ENCODE peak calls at places on chromosomes 4 and X, in seven cellular contexts. One of them, this sample, is unnamed.
A peak's percentile ranks its signal among the peaks of the same experiment; 100 is the strongest.

GRCh38 chr4:602559-602942 is 22.8 kb upstream of the PDE6B start:
- DNase-seq in IMR-90: no peak
- DNase-seq in H9: peak; percentile 93
- DNase-seq in mesenchymal stem cell: no peak
- DNase-seq in neuronal stem cell: peak; percentile 65
- DNase-seq in mesendoderm: peak; percentile 83
- DNase-seq in H1: peak; percentile 99
- DNase-seq in this sample: peak; percentile 88

GRCh38 chr4:153651041-153651960 is 32.8 kb upstream of the TLR2 start:
- DNase-seq in IMR-90: no peak
- DNase-seq in H9: no peak
- DNase-seq in H1: no peak
- DNase-seq in mesenchymal stem cell: no peak
- DNase-seq in mesendoderm: peak; percentile 42
- DNase-seq in neuronal stem cell: no peak
- DNase-seq in this sample: peak; percentile 35

GRCh38 chr4:110620352-110621327 is 2.2 kb downstream of the PITX2 start:
- DNase-seq in H1: peak; percentile 85
- DNase-seq in mesenchymal stem cell: peak; percentile 88
- DNase-seq in neuronal stem cell: peak; percentile 67
- DNase-seq in mesendoderm: peak; percentile 89
- DNase-seq in H9: peak; percentile 89
- DNase-seq in IMR-90: no peak
- DNase-seq in this sample: no peak

GRCh38 chr4:54526560-54526959 is 131.2 kb upstream of the KIT start:
- DNase-seq in H1: no peak
- DNase-seq in mesendoderm: no peak
- DNase-seq in H9: no peak
- DNase-seq in mesenchymal stem cell: no peak
- DNase-seq in IMR-90: no peak
- DNase-seq in neuronal stem cell: no peak
- DNase-seq in this sample: no peak

GRCh38 chr4:26937567-26937966 is 76.9 kb downstream of the STIM2 start:
- DNase-seq in neuronal stem cell: no peak
- DNase-seq in mesenchymal stem cell: no peak
- DNase-seq in mesendoderm: peak; percentile 35
- DNase-seq in H1: no peak
- DNase-seq in H9: no peak
- DNase-seq in IMR-90: no peak
- DNase-seq in this sample: no peak

GRCh38 chr4:69830529-69831269 is 29.2 kb downstream of the SULT1E1 start:
- DNase-seq in neuronal stem cell: no peak
- DNase-seq in H9: peak; percentile 45
- DNase-seq in IMR-90: no peak
- DNase-seq in H1: no peak
- DNase-seq in mesendoderm: peak; percentile 47
- DNase-seq in mesenchymal stem cell: no peak
- DNase-seq in this sample: peak; percentile 64

GRCh38 chr4:122798917-122799316 is 27.7 kb upstream of the FGF2 start:
- DNase-seq in IMR-90: no peak
- DNase-seq in H1: no peak
- DNase-seq in mesendoderm: no peak
- DNase-seq in H9: no peak
- DNase-seq in mesenchymal stem cell: no peak
- DNase-seq in neuronal stem cell: no peak
- DNase-seq in this sample: no peak

GRCh38 chr4:11487876-11488545 is 59.3 kb upstream of the HS3ST1 start:
- DNase-seq in H1: no peak
- DNase-seq in mesenchymal stem cell: peak; percentile 54
- DNase-seq in IMR-90: no peak
- DNase-seq in mesendoderm: no peak
- DNase-seq in H9: no peak
- DNase-seq in neuronal stem cell: no peak
- DNase-seq in this sample: peak; percentile 22

GRCh38 chr4:1511441-1512041 is 105.3 kb upstream of the NKX1-1 start:
- DNase-seq in IMR-90: peak; percentile 36
- DNase-seq in mesendoderm: peak; percentile 79
- DNase-seq in H1: no peak
- DNase-seq in mesenchymal stem cell: peak; percentile 15
- DNase-seq in neuronal stem cell: no peak
- DNase-seq in H9: peak; percentile 76
- DNase-seq in this sample: no peak

GRCh38 chr4:87192155-87192919 is 28.1 kb downstream of the KLHL8 start:
- DNase-seq in IMR-90: no peak
- DNase-seq in mesenchymal stem cell: no peak
- DNase-seq in neuronal stem cell: no peak
- DNase-seq in mesendoderm: no peak
- DNase-seq in H1: no peak
- DNase-seq in H9: no peak
- DNase-seq in this sample: no peak

GRCh38 chr4:40629401-40630334 is at the start of gene RBM47:
- DNase-seq in mesenchymal stem cell: peak; percentile 73
- DNase-seq in IMR-90: peak; percentile 40
- DNase-seq in neuronal stem cell: peak; percentile 54
- DNase-seq in H1: peak; percentile 88
- DNase-seq in H9: peak; percentile 84
- DNase-seq in mesendoderm: peak; percentile 92
- DNase-seq in this sample: peak; percentile 92

GRCh38 chr4:12492730-12493398 is 991.3 kb downstream of the RAB28 start:
- DNase-seq in neuronal stem cell: no peak
- DNase-seq in mesendoderm: no peak
- DNase-seq in H1: no peak
- DNase-seq in IMR-90: no peak
- DNase-seq in mesenchymal stem cell: no peak
- DNase-seq in H9: no peak
- DNase-seq in this sample: no peak

GRCh38 chr4:15149234-15149841 is 147.1 kb downstream of the CPEB2 start:
- DNase-seq in mesenchymal stem cell: no peak
- DNase-seq in neuronal stem cell: no peak
- DNase-seq in H1: no peak
- DNase-seq in IMR-90: peak; percentile 35
- DNase-seq in mesendoderm: no peak
- DNase-seq in H9: no peak
- DNase-seq in this sample: no peak

GRCh38 chrX:115560978-115561604 is at the start of gene PLS3:
- DNase-seq in IMR-90: peak; percentile 83
- DNase-seq in mesenchymal stem cell: peak; percentile 89
- DNase-seq in mesendoderm: peak; percentile 93
- DNase-seq in neuronal stem cell: peak; percentile 52
- DNase-seq in H9: peak; percentile 96
- DNase-seq in H1: peak; percentile 81
- DNase-seq in this sample: peak; percentile 28

GRCh38 chr4:112061418-112061817 is 83.8 kb upstream of the FAM241A start:
- DNase-seq in mesenchymal stem cell: no peak
- DNase-seq in H1: no peak
- DNase-seq in neuronal stem cell: no peak
- DNase-seq in IMR-90: no peak
- DNase-seq in H9: peak; percentile 43
- DNase-seq in mesendoderm: peak; percentile 84
- DNase-seq in this sample: no peak

GRCh38 chr4:88130544-88131305 is 27.7 kb downstream of the ABCG2 start:
- DNase-seq in neuronal stem cell: no peak
- DNase-seq in H1: no peak
- DNase-seq in mesenchymal stem cell: no peak
- DNase-seq in mesendoderm: no peak
- DNase-seq in IMR-90: no peak
- DNase-seq in H9: no peak
- DNase-seq in this sample: peak; percentile 16

GRCh38 chrX:5708209-5708608 is 520.5 kb downstream of the NLGN4X start:
- DNase-seq in neuronal stem cell: no peak
- DNase-seq in H9: no peak
- DNase-seq in H1: no peak
- DNase-seq in IMR-90: no peak
- DNase-seq in mesenchymal stem cell: peak; percentile 46
- DNase-seq in mesendoderm: no peak
- DNase-seq in this sample: no peak

GRCh38 chrX:53732797-53733196 is 46.3 kb upstream of the HUWE1 start:
- DNase-seq in IMR-90: no peak
- DNase-seq in mesendoderm: no peak
- DNase-seq in H9: no peak
- DNase-seq in neuronal stem cell: no peak
- DNase-seq in mesenchymal stem cell: no peak
- DNase-seq in H1: no peak
- DNase-seq in this sample: no peak

GRCh38 chrX:16771483-16772398 is 14.5 kb upstream of the TXLNG start:
- DNase-seq in neuronal stem cell: peak; percentile 21
- DNase-seq in IMR-90: peak; percentile 86
- DNase-seq in H9: peak; percentile 83
- DNase-seq in mesenchymal stem cell: peak; percentile 88
- DNase-seq in H1: peak; percentile 44
- DNase-seq in mesendoderm: peak; percentile 89
- DNase-seq in this sample: no peak

GRCh38 chrX:112759512-112759911 is 79.8 kb upstream of the LHFPL1 start:
- DNase-seq in H9: no peak
- DNase-seq in IMR-90: no peak
- DNase-seq in H1: no peak
- DNase-seq in neuronal stem cell: no peak
- DNase-seq in mesendoderm: no peak
- DNase-seq in mesenchymal stem cell: no peak
- DNase-seq in this sample: no peak

GRCh38 chr4:83771113-83771705 is 235.3 kb downstream of the GPAT3 start:
- DNase-seq in IMR-90: peak; percentile 60
- DNase-seq in neuronal stem cell: peak; percentile 5
- DNase-seq in mesendoderm: peak; percentile 77
- DNase-seq in mesenchymal stem cell: peak; percentile 51
- DNase-seq in H1: peak; percentile 53
- DNase-seq in H9: peak; percentile 72
- DNase-seq in this sample: peak; percentile 19

GRCh38 chr4:176193126-176193525 is 2.3 kb downstream of the SPATA4 start:
- DNase-seq in H1: no peak
- DNase-seq in H9: no peak
- DNase-seq in mesendoderm: no peak
- DNase-seq in mesenchymal stem cell: peak; percentile 34
- DNase-seq in neuronal stem cell: no peak
- DNase-seq in IMR-90: peak; percentile 65
- DNase-seq in this sample: no peak

GRCh38 chr4:170775851-170776250 is 686.1 kb upstream of the AADAT start:
- DNase-seq in H9: no peak
- DNase-seq in H1: no peak
- DNase-seq in mesendoderm: no peak
- DNase-seq in mesenchymal stem cell: no peak
- DNase-seq in neuronal stem cell: no peak
- DNase-seq in IMR-90: no peak
- DNase-seq in this sample: no peak

GRCh38 chr4:46730075-46730474 is 179.0 kb downstream of the COX7B2 start:
- DNase-seq in H1: no peak
- DNase-seq in mesendoderm: no peak
- DNase-seq in mesenchymal stem cell: no peak
- DNase-seq in neuronal stem cell: no peak
- DNase-seq in H9: no peak
- DNase-seq in IMR-90: no peak
- DNase-seq in this sample: no peak
- H3K23ac ChIP-seq in H1: no peak overlapping the region
- H3K23ac ChIP-seq in mesendoderm: no peak overlapping the region
- H3K23ac ChIP-seq in mesenchymal stem cell: no peak overlapping the region
- H3K23ac ChIP-seq in neuronal stem cell: no peak overlapping the region
- H3K23ac ChIP-seq in H9: no peak overlapping the region
- H3K23ac ChIP-seq in IMR-90: no peak overlapping the region
- H3K23ac ChIP-seq in this sample: no peak overlapping the region

DNA sequence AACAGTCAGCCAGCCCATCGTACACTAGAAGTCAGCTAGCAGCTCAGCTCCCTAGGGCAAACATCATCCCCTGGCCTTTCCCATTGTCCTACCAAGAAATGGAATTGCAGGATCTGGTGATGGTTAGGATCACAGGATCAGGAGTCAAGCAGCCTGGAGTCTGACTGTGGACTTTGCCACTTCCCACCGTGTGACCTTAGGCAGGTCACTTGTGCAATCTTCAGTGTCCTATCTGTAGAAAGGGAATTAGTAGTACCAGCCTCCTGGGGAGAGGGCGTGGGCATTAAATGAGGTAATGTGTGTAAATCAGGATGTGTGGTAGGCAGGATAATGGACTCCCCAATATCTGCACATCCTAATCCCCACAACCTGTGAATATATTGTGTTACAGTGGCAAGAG is 38.6 kb upstream of the APLN start:
- DNase-seq in H9: no peak
- DNase-seq in H1: no peak
- DNase-seq in mesendoderm: no peak
- DNase-seq in IMR-90: no peak
- DNase-seq in mesenchymal stem cell: no peak
- DNase-seq in neuronal stem cell: no peak
- DNase-seq in this sample: no peak
- H2BK120ac ChIP-seq in H9: no peak overlapping the region
- H2BK120ac ChIP-seq in H1: no peak overlapping the region
- H2BK120ac ChIP-seq in mesendoderm: no peak overlapping the region
- H2BK120ac ChIP-seq in IMR-90: no peak overlapping the region
- H2BK120ac ChIP-seq in mesenchymal stem cell: no peak overlapping the region
- H2BK120ac ChIP-seq in neuronal stem cell: no peak overlapping the region
- H2BK120ac ChIP-seq in this sample: no peak overlapping the region

GRCh38 chr4:25575581-25575980 is 80.1 kb upstream of the SLC34A2 start:
- DNase-seq in H9: no peak
- DNase-seq in mesendoderm: no peak
- DNase-seq in mesenchymal stem cell: no peak
- DNase-seq in IMR-90: no peak
- DNase-seq in H1: no peak
- DNase-seq in neuronal stem cell: no peak
- DNase-seq in this sample: no peak

GRCh38 chr4:25568788-25569231 is 86.8 kb upstream of the SLC34A2 start:
- DNase-seq in mesendoderm: peak; percentile 67
- DNase-seq in mesenchymal stem cell: no peak
- DNase-seq in H1: no peak
- DNase-seq in H9: no peak
- DNase-seq in neuronal stem cell: no peak
- DNase-seq in IMR-90: no peak
- DNase-seq in this sample: no peak

GRCh38 chr4:25567253-25567652 is 88.4 kb upstream of the SLC34A2 start:
- DNase-seq in IMR-90: no peak
- DNase-seq in H9: no peak
- DNase-seq in neuronal stem cell: no peak
- DNase-seq in mesenchymal stem cell: no peak
- DNase-seq in H1: no peak
- DNase-seq in mesendoderm: peak; percentile 60
- DNase-seq in this sample: no peak

GRCh38 chr4:25564836-25565235 is 90.8 kb upstream of the SLC34A2 start:
- DNase-seq in H9: no peak
- DNase-seq in mesenchymal stem cell: no peak
- DNase-seq in neuronal stem cell: no peak
- DNase-seq in mesendoderm: peak; percentile 19
- DNase-seq in H1: no peak
- DNase-seq in IMR-90: no peak
- DNase-seq in this sample: peak; percentile 17

GRCh38 chr4:25569726-25570125 is 85.9 kb upstream of the SLC34A2 start:
- DNase-seq in neuronal stem cell: no peak
- DNase-seq in mesenchymal stem cell: no peak
- DNase-seq in H1: no peak
- DNase-seq in mesendoderm: no peak
- DNase-seq in H9: no peak
- DNase-seq in IMR-90: no peak
- DNase-seq in this sample: no peak
- H3K23ac ChIP-seq in neuronal stem cell: no peak overlapping the region
- H3K23ac ChIP-seq in mesenchymal stem cell: no peak overlapping the region
- H3K23ac ChIP-seq in H1: no peak overlapping the region
- H3K23ac ChIP-seq in mesendoderm: no peak overlapping the region
- H3K23ac ChIP-seq in H9: no peak overlapping the region
- H3K23ac ChIP-seq in IMR-90: no peak overlapping the region
- H3K23ac ChIP-seq in this sample: no peak overlapping the region

DNA sequence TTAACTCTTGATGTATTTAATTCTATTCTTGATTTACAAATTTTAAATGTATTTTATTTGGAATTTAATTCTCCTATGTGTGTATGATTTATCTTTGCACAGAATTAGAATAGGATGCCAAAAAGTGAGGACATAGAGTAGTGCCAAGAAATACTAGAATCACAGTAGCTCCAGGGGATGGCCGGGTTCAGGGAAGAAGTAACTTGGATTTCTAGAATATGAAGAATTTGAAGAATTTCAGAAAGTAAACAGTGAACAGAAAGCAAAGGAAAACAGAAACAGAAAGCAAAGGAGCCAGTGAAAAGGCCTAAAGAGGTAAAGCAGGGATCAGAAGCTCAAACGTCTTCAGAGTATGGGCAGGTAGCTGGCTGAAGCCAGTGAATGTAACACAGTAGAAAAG is 1187.6 kb downstream of the RPA4 start:
- DNase-seq in mesenchymal stem cell: no peak
- DNase-seq in mesendoderm: no peak
- DNase-seq in H9: no peak
- DNase-seq in IMR-90: no peak
- DNase-seq in neuronal stem cell: no peak
- DNase-seq in H1: no peak
- DNase-seq in this sample: no peak
- H2BK120ac ChIP-seq in mesenchymal stem cell: no peak overlapping the region
- H2BK120ac ChIP-seq in mesendoderm: no peak overlapping the region
- H2BK120ac ChIP-seq in H9: no peak overlapping the region
- H2BK120ac ChIP-seq in IMR-90: peak overlapping the region; percentile 14
- H2BK120ac ChIP-seq in neuronal stem cell: no peak overlapping the region
- H2BK120ac ChIP-seq in H1: no peak overlapping the region
- H2BK120ac ChIP-seq in this sample: no peak overlapping the region

This sample was measured in trophoblast cell.